ENCODE peak calls at places on chromosomes 2 and 18, in eight cellular contexts. One of them, this sample, is unnamed.

GRCh38 chr18:7139409-7139808 is 21.8 kb upstream of the LAMA1 start:
- DNase-seq in fibroblast of pulmonary artery: no peak
- DNase-seq in MCF 10A: no peak
- DNase-seq in lower leg skin: no peak
- DNase-seq in colonic mucosa: no peak
- DNase-seq in heart right ventricle: no peak
- DNase-seq in Calu3: no peak
- DNase-seq in ascending aorta: no peak
- DNase-seq in this sample: no peak

GRCh38 chr2:57080035-57080434 is 896.2 kb downstream of the CCDC85A start:
- DNase-seq in fibroblast of pulmonary artery: peak; percentile 14
- DNase-seq in MCF 10A: peak; percentile 62
- DNase-seq in lower leg skin: no peak
- DNase-seq in colonic mucosa: no peak
- DNase-seq in heart right ventricle: no peak
- DNase-seq in Calu3: no peak
- DNase-seq in ascending aorta: no peak
- DNase-seq in this sample: no peak

GRCh38 chr2:56505885-56506284 is 322.1 kb downstream of the CCDC85A start:
- DNase-seq in fibroblast of pulmonary artery: no peak
- DNase-seq in MCF 10A: peak; percentile 22
- DNase-seq in lower leg skin: no peak
- DNase-seq in colonic mucosa: no peak
- DNase-seq in heart right ventricle: no peak
- DNase-seq in Calu3: no peak
- DNase-seq in ascending aorta: no peak
- DNase-seq in this sample: no peak

GRCh38 chr2:96265349-96265839 is 403 bp downstream of the TMEM127 start:
- DNase-seq in fibroblast of pulmonary artery: no peak
- DNase-seq in MCF 10A: no peak
- DNase-seq in lower leg skin: peak; percentile 92
- DNase-seq in colonic mucosa: peak; percentile 67
- DNase-seq in heart right ventricle: peak; percentile 65
- DNase-seq in Calu3: peak; percentile 43
- DNase-seq in ascending aorta: no peak
- DNase-seq in this sample: no peak

GRCh38 chr2:68943581-68944568 is 8.8 kb downstream of the GKN2 start:
- DNase-seq in fibroblast of pulmonary artery: peak; percentile 74
- DNase-seq in MCF 10A: peak; percentile 79
- DNase-seq in lower leg skin: no peak
- DNase-seq in colonic mucosa: peak; percentile 65
- DNase-seq in heart right ventricle: peak; percentile 15
- DNase-seq in Calu3: peak; percentile 63
- DNase-seq in ascending aorta: no peak
- DNase-seq in this sample: no peak

GRCh38 chr18:53971331-53971730 is 253.1 kb downstream of the MBD2 start:
- DNase-seq in fibroblast of pulmonary artery: no peak
- DNase-seq in MCF 10A: no peak
- DNase-seq in lower leg skin: no peak
- DNase-seq in colonic mucosa: no peak
- DNase-seq in heart right ventricle: no peak
- DNase-seq in Calu3: no peak
- DNase-seq in ascending aorta: no peak
- DNase-seq in this sample: no peak

GRCh38 chr2:29192526-29192925 is 77.3 kb downstream of the CLIP4 start:
- DNase-seq in fibroblast of pulmonary artery: peak; percentile 24
- DNase-seq in MCF 10A: no peak
- DNase-seq in lower leg skin: no peak
- DNase-seq in colonic mucosa: no peak
- DNase-seq in heart right ventricle: no peak
- DNase-seq in Calu3: no peak
- DNase-seq in ascending aorta: no peak
- DNase-seq in this sample: no peak

GRCh38 chr2:113894156-113894743 is 4.4 kb downstream of the ACTR3 start:
- DNase-seq in fibroblast of pulmonary artery: peak; percentile 96
- DNase-seq in MCF 10A: peak; percentile 89
- DNase-seq in lower leg skin: no peak
- DNase-seq in colonic mucosa: no peak
- DNase-seq in heart right ventricle: no peak
- DNase-seq in Calu3: no peak
- DNase-seq in ascending aorta: no peak
- DNase-seq in this sample: no peak

GRCh38 chr2:68371581-68371980 is 6.5 kb downstream of the PLEK start:
- DNase-seq in fibroblast of pulmonary artery: no peak
- DNase-seq in MCF 10A: no peak
- DNase-seq in lower leg skin: no peak
- DNase-seq in colonic mucosa: no peak
- DNase-seq in heart right ventricle: no peak
- DNase-seq in Calu3: no peak
- DNase-seq in ascending aorta: no peak
- DNase-seq in this sample: no peak

GRCh38 chr2:183037281-183037659 is 987 bp downstream of the NCKAP1 start:
- DNase-seq in fibroblast of pulmonary artery: peak; percentile 38
- DNase-seq in MCF 10A: peak; percentile 57
- DNase-seq in lower leg skin: no peak
- DNase-seq in colonic mucosa: no peak
- DNase-seq in heart right ventricle: no peak
- DNase-seq in Calu3: no peak
- DNase-seq in ascending aorta: no peak
- DNase-seq in this sample: no peak

GRCh38 chr18:80004600-80005342 is 16.4 kb upstream of the TXNL4A start:
- DNase-seq in fibroblast of pulmonary artery: no peak
- DNase-seq in MCF 10A: no peak
- DNase-seq in lower leg skin: peak; percentile 32
- DNase-seq in colonic mucosa: no peak
- DNase-seq in heart right ventricle: no peak
- DNase-seq in Calu3: no peak
- DNase-seq in ascending aorta: no peak
- DNase-seq in this sample: no peak

GRCh38 chr2:150690870-150691269 is 203.4 kb upstream of the RND3 start:
- DNase-seq in fibroblast of pulmonary artery: peak; percentile 69
- DNase-seq in MCF 10A: peak; percentile 18
- DNase-seq in lower leg skin: no peak
- DNase-seq in colonic mucosa: no peak
- DNase-seq in heart right ventricle: no peak
- DNase-seq in Calu3: no peak
- DNase-seq in ascending aorta: no peak
- DNase-seq in this sample: no peak

GRCh38 chr18:53754154-53754553 is 470.3 kb downstream of the MBD2 start:
- DNase-seq in fibroblast of pulmonary artery: no peak
- DNase-seq in MCF 10A: no peak
- DNase-seq in lower leg skin: no peak
- DNase-seq in colonic mucosa: no peak
- DNase-seq in heart right ventricle: no peak
- DNase-seq in Calu3: no peak
- DNase-seq in ascending aorta: no peak
- DNase-seq in this sample: no peak

GRCh38 chr18:24400587-24400986 is 3.0 kb upstream of the OSBPL1A start:
- DNase-seq in fibroblast of pulmonary artery: no peak
- DNase-seq in MCF 10A: no peak
- DNase-seq in lower leg skin: no peak
- DNase-seq in colonic mucosa: no peak
- DNase-seq in heart right ventricle: no peak
- DNase-seq in Calu3: no peak
- DNase-seq in ascending aorta: no peak
- DNase-seq in this sample: no peak

GRCh38 chr18:78856569-78857200 is 122.9 kb upstream of the SALL3 start:
- DNase-seq in fibroblast of pulmonary artery: no peak
- DNase-seq in MCF 10A: no peak
- DNase-seq in lower leg skin: no peak
- DNase-seq in colonic mucosa: no peak
- DNase-seq in heart right ventricle: no peak
- DNase-seq in Calu3: no peak
- DNase-seq in ascending aorta: no peak
- DNase-seq in this sample: no peak

GRCh38 chr2:65536596-65536995 is 104.2 kb upstream of the SPRED2 start:
- DNase-seq in fibroblast of pulmonary artery: no peak
- DNase-seq in MCF 10A: no peak
- DNase-seq in lower leg skin: no peak
- DNase-seq in colonic mucosa: no peak
- DNase-seq in heart right ventricle: no peak
- DNase-seq in Calu3: no peak
- DNase-seq in ascending aorta: no peak
- DNase-seq in this sample: no peak

GRCh38 chr2:47907097-47907781 is 941 bp upstream of the FBXO11 start:
- DNase-seq in fibroblast of pulmonary artery: no peak
- DNase-seq in MCF 10A: peak; percentile 35
- DNase-seq in lower leg skin: no peak
- DNase-seq in colonic mucosa: peak; percentile 60
- DNase-seq in heart right ventricle: no peak
- DNase-seq in Calu3: no peak
- DNase-seq in ascending aorta: no peak
- DNase-seq in this sample: no peak

GRCh38 chr18:77647472-77647871 is 397.8 kb downstream of the GALR1 start:
- DNase-seq in fibroblast of pulmonary artery: no peak
- DNase-seq in MCF 10A: no peak
- DNase-seq in lower leg skin: no peak
- DNase-seq in colonic mucosa: no peak
- DNase-seq in heart right ventricle: no peak
- DNase-seq in Calu3: no peak
- DNase-seq in ascending aorta: no peak
- DNase-seq in this sample: no peak

GRCh38 chr2:235098273-235098672 is 146.5 kb downstream of the SH3BP4 start:
- DNase-seq in fibroblast of pulmonary artery: no peak
- DNase-seq in MCF 10A: no peak
- DNase-seq in lower leg skin: no peak
- DNase-seq in colonic mucosa: no peak
- DNase-seq in heart right ventricle: no peak
- DNase-seq in Calu3: no peak
- DNase-seq in ascending aorta: no peak
- DNase-seq in this sample: no peak

GRCh38 chr18:58670561-58671121 is 624 bp upstream of the MALT1 start:
- DNase-seq in fibroblast of pulmonary artery: peak; percentile 4
- DNase-seq in MCF 10A: peak; percentile 33
- DNase-seq in lower leg skin: no peak
- DNase-seq in colonic mucosa: peak; percentile 40
- DNase-seq in heart right ventricle: no peak
- DNase-seq in Calu3: peak; percentile 19
- DNase-seq in ascending aorta: peak; percentile 19
- DNase-seq in this sample: peak; percentile 52

GRCh38 chr18:58669731-58670379 is 1.4 kb upstream of the MALT1 start:
- DNase-seq in fibroblast of pulmonary artery: peak; percentile 17
- DNase-seq in MCF 10A: peak; percentile 92
- DNase-seq in lower leg skin: no peak
- DNase-seq in colonic mucosa: peak; percentile 46
- DNase-seq in heart right ventricle: no peak
- DNase-seq in Calu3: peak; percentile 28
- DNase-seq in ascending aorta: no peak
- DNase-seq in this sample: no peak

GRCh38 chr18:58668897-58669296 is 2.4 kb upstream of the MALT1 start:
- DNase-seq in fibroblast of pulmonary artery: peak; percentile 33
- DNase-seq in MCF 10A: peak; percentile 67
- DNase-seq in lower leg skin: no peak
- DNase-seq in colonic mucosa: no peak
- DNase-seq in heart right ventricle: no peak
- DNase-seq in Calu3: no peak
- DNase-seq in ascending aorta: no peak
- DNase-seq in this sample: no peak

GRCh38 chr18:58671941-58672565 is 788 bp downstream of the MALT1 start:
- DNase-seq in fibroblast of pulmonary artery: peak; percentile 47
- DNase-seq in MCF 10A: peak; percentile 74
- DNase-seq in lower leg skin: no peak
- DNase-seq in colonic mucosa: peak; percentile 52
- DNase-seq in heart right ventricle: no peak
- DNase-seq in Calu3: no peak
- DNase-seq in ascending aorta: no peak
- DNase-seq in this sample: peak; percentile 7

GRCh38 chr18:58671122-58671940 is at the start of gene MALT1:
- DNase-seq in fibroblast of pulmonary artery: peak; percentile 91
- DNase-seq in MCF 10A: peak; percentile 91
- DNase-seq in lower leg skin: peak; percentile 99
- DNase-seq in colonic mucosa: peak; percentile 97
- DNase-seq in heart right ventricle: peak; percentile 95
- DNase-seq in Calu3: peak; percentile 98
- DNase-seq in ascending aorta: peak; percentile 61
- DNase-seq in this sample: peak; percentile 58
- TF ChIP-seq CTCF in fibroblast of pulmonary artery: no peak
- TF ChIP-seq CTCF in MCF 10A: no peak
- TF ChIP-seq CTCF in lower leg skin: no peak
- TF ChIP-seq CTCF in colonic mucosa: no peak
- TF ChIP-seq CTCF in heart right ventricle: peak; percentile 12
- TF ChIP-seq CTCF in Calu3: no peak
- TF ChIP-seq CTCF in ascending aorta: peak; percentile 15
- TF ChIP-seq CTCF in this sample: peak; percentile 25

GRCh38 chr2:17754773-17755425 is 961 bp downstream of the GEN1 start:
- DNase-seq in fibroblast of pulmonary artery: peak; percentile 26
- DNase-seq in MCF 10A: peak; percentile 24
- DNase-seq in lower leg skin: no peak
- DNase-seq in colonic mucosa: no peak
- DNase-seq in heart right ventricle: no peak
- DNase-seq in Calu3: no peak
- DNase-seq in ascending aorta: no peak
- DNase-seq in this sample: no peak

GRCh38 chr2:17756629-17757028 is 2.7 kb downstream of the GEN1 start:
- DNase-seq in fibroblast of pulmonary artery: peak; percentile 61
- DNase-seq in MCF 10A: no peak
- DNase-seq in lower leg skin: no peak
- DNase-seq in colonic mucosa: no peak
- DNase-seq in heart right ventricle: no peak
- DNase-seq in Calu3: no peak
- DNase-seq in ascending aorta: no peak
- DNase-seq in this sample: no peak

GRCh38 chr2:17759805-17760204 is 5.9 kb downstream of the GEN1 start:
- DNase-seq in fibroblast of pulmonary artery: peak; percentile 75
- DNase-seq in MCF 10A: peak; percentile 79
- DNase-seq in lower leg skin: no peak
- DNase-seq in colonic mucosa: no peak
- DNase-seq in heart right ventricle: no peak
- DNase-seq in Calu3: no peak
- DNase-seq in ascending aorta: no peak
- DNase-seq in this sample: no peak

GRCh38 chr2:17758123-17758522 is 4.2 kb downstream of the GEN1 start:
- DNase-seq in fibroblast of pulmonary artery: no peak
- DNase-seq in MCF 10A: peak; percentile 25
- DNase-seq in lower leg skin: no peak
- DNase-seq in colonic mucosa: no peak
- DNase-seq in heart right ventricle: no peak
- DNase-seq in Calu3: no peak
- DNase-seq in ascending aorta: no peak
- DNase-seq in this sample: no peak

GRCh38 chr2:17757321-17757720 is 3.4 kb downstream of the GEN1 start:
- DNase-seq in fibroblast of pulmonary artery: peak; percentile 83
- DNase-seq in MCF 10A: peak; percentile 56
- DNase-seq in lower leg skin: no peak
- DNase-seq in colonic mucosa: no peak
- DNase-seq in heart right ventricle: no peak
- DNase-seq in Calu3: peak; percentile 24
- DNase-seq in ascending aorta: no peak
- DNase-seq in this sample: no peak
- TF ChIP-seq CTCF in fibroblast of pulmonary artery: no peak
- TF ChIP-seq CTCF in MCF 10A: no peak
- TF ChIP-seq CTCF in lower leg skin: no peak
- TF ChIP-seq CTCF in colonic mucosa: no peak
- TF ChIP-seq CTCF in heart right ventricle: no peak
- TF ChIP-seq CTCF in Calu3: no peak
- TF ChIP-seq CTCF in ascending aorta: no peak
- TF ChIP-seq CTCF in this sample: peak; percentile 29

GRCh38 chr2:36544638-36545338 is 53.2 kb downstream of the FEZ2 start:
- DNase-seq in fibroblast of pulmonary artery: no peak
- DNase-seq in MCF 10A: no peak
- DNase-seq in lower leg skin: no peak
- DNase-seq in colonic mucosa: no peak
- DNase-seq in heart right ventricle: no peak
- DNase-seq in Calu3: no peak
- DNase-seq in ascending aorta: no peak
- DNase-seq in this sample: no peak
- TF ChIP-seq CTCF in fibroblast of pulmonary artery: peak; percentile 43
- TF ChIP-seq CTCF in MCF 10A: peak; percentile 14
- TF ChIP-seq CTCF in lower leg skin: no peak
- TF ChIP-seq CTCF in colonic mucosa: no peak
- TF ChIP-seq CTCF in heart right ventricle: no peak
- TF ChIP-seq CTCF in Calu3: no peak
- TF ChIP-seq CTCF in ascending aorta: no peak
- TF ChIP-seq CTCF in this sample: no peak

GRCh38 chr2:870426-870825 is 80.2 kb upstream of the SNTG2 start:
- DNase-seq in fibroblast of pulmonary artery: no peak
- DNase-seq in MCF 10A: no peak
- DNase-seq in lower leg skin: peak; percentile 15
- DNase-seq in colonic mucosa: no peak
- DNase-seq in heart right ventricle: no peak
- DNase-seq in Calu3: no peak
- DNase-seq in ascending aorta: no peak
- DNase-seq in this sample: no peak
- TF ChIP-seq CTCF in fibroblast of pulmonary artery: no peak
- TF ChIP-seq CTCF in MCF 10A: no peak
- TF ChIP-seq CTCF in lower leg skin: no peak
- TF ChIP-seq CTCF in colonic mucosa: no peak
- TF ChIP-seq CTCF in heart right ventricle: no peak
- TF ChIP-seq CTCF in Calu3: no peak
- TF ChIP-seq CTCF in ascending aorta: no peak
- TF ChIP-seq CTCF in this sample: no peak

This sample was measured in esophagus squamous epithelium.